ENCODE peak calls at places on chromosomes 3 and 15, in ten cellular contexts. H, I, X, K, C, L, N, J, U and F are unnamed samples.

GRCh38 chr15:96431787-96432186 is 101.3 kb downstream of the NR2F2 start:
- DNase-seq in I (no peak), H (no peak), C (no peak), X (no peak), N (no peak), L (no peak), U (no peak), J (no peak), K (no peak), F (no peak)

GRCh38 chr3:56613016-56613415 is 56.0 kb downstream of the CCDC66 start:
- DNase-seq in I (no peak), U (no peak), J (no peak), L (no peak), C (no peak), N (no peak), X (no peak), H (no peak), K (no peak), F (no peak)

GRCh38 chr3:73228425-73228824 is 167.0 kb downstream of the EBLN2 start:
- DNase-seq in J (peak), U (no peak), X (no peak), N (no peak), I (no peak), H (no peak), K (no peak), C (no peak), L (no peak), F (no peak)

GRCh38 chr3:196414469-196414868 is 17.8 kb downstream of the UBXN7 start:
- DNase-seq in J (no peak), H (no peak), I (no peak), C (no peak), L (no peak), U (no peak), K (no peak), N (no peak), X (no peak), F (no peak)

GRCh38 chr3:160129459-160130061 is 95.7 kb upstream of the C3orf80 start:
- DNase-seq in I (no peak), K (no peak), N (peak), C (no peak), J (peak), U (no peak), L (no peak), X (no peak), H (no peak), F (no peak)

GRCh38 chr3:108091498-108092259 is 848 bp upstream of the CD47 start:
- DNase-seq in U (no peak), J (no peak), K (peak), H (no peak), N (no peak), I (peak), X (no peak), L (peak), C (peak), F (peak)

GRCh38 chr3:44045476-44046275 is 196.0 kb upstream of the TOPAZ1 start:
- DNase-seq in H (no peak), U (peak), K (no peak), J (no peak), C (no peak), I (no peak), L (no peak), N (no peak), X (no peak), F (peak)

GRCh38 chr15:56598991-56599390 is 134.1 kb upstream of the MNS1 start:
- DNase-seq in K (no peak), I (no peak), N (no peak), L (no peak), J (peak), U (no peak), H (no peak), C (no peak), X (no peak), F (no peak)

GRCh38 chr3:16280671-16281070 is 15.7 kb downstream of the OXNAD1 start:
- DNase-seq in J (no peak), L (no peak), C (no peak), H (no peak), N (no peak), I (no peak), U (no peak), K (no peak), X (no peak), F (no peak)

GRCh38 chr3:54045416-54045815 is 76.9 kb upstream of the CACNA2D3 start:
- DNase-seq in K (no peak), I (no peak), X (no peak), N (no peak), J (no peak), C (no peak), L (no peak), U (no peak), H (no peak), F (no peak)

GRCh38 chr3:31581660-31582059 is 48.9 kb downstream of the STT3B start:
- DNase-seq in I (no peak), U (no peak), N (peak), C (no peak), L (no peak), J (no peak), H (no peak), K (no peak), X (no peak), F (no peak)

GRCh38 chr3:43857361-43858051 is 166.8 kb downstream of the ABHD5 start:
- DNase-seq in I (no peak), L (no peak), H (no peak), U (no peak), X (no peak), N (no peak), J (no peak), K (no peak), C (no peak), F (no peak)

GRCh38 chr3:97871206-97871605 is 49.4 kb downstream of the CRYBG3 start:
- DNase-seq in I (no peak), K (no peak), N (no peak), J (no peak), U (no peak), C (no peak), L (no peak), X (no peak), H (no peak), F (no peak)

GRCh38 chr15:89998923-89999675 is 2.0 kb upstream of the ZNF710 start:
- DNase-seq in U (no peak), K (no peak), H (no peak), X (no peak), L (no peak), N (no peak), J (no peak), C (no peak), I (no peak), F (no peak)

GRCh38 chr15:28901987-28902745 is 16.4 kb downstream of the APBA2 start:
- DNase-seq in N (no peak), C (peak), H (peak), I (no peak), L (no peak), K (no peak), X (peak), J (no peak), U (no peak), F (no peak)

GRCh38 chr3:47367631-47368030 is 13.2 kb upstream of the PTPN23 start:
- DNase-seq in X (no peak), U (no peak), K (no peak), C (no peak), I (no peak), L (no peak), N (no peak), H (no peak), J (no peak), F (no peak)

GRCh38 chr3:170054204-170054603 is 16.4 kb downstream of the GPR160 start:
- DNase-seq in N (no peak), X (no peak), I (no peak), J (no peak), K (no peak), H (peak), U (peak), C (no peak), L (no peak), F (no peak)

GRCh38 chr3:52073490-52073889 is 17.1 kb upstream of the DUSP7 start:
- DNase-seq in K (no peak), X (no peak), C (no peak), U (no peak), N (no peak), J (no peak), L (no peak), H (no peak), I (no peak), F (no peak)

GRCh38 chr3:52827866-52828376 is 2.6 kb downstream of the ITIH4 start:
- DNase-seq in N (no peak), J (no peak), I (no peak), H (no peak), K (no peak), X (no peak), U (no peak), L (no peak), C (no peak), F (no peak)

GRCh38 chr3:45180051-45180450 is 33.9 kb upstream of the CDCP1 start:
- DNase-seq in J (peak), K (no peak), U (no peak), I (no peak), X (no peak), L (no peak), C (no peak), H (no peak), N (no peak), F (no peak)

GRCh38 chr15:74208901-74209559 is 6.4 kb upstream of the STRA6 start:
- DNase-seq in K (no peak), C (peak), I (no peak), N (no peak), H (no peak), U (no peak), X (no peak), L (no peak), J (peak), F (peak)

GRCh38 chr15:84949043-84949442 is 32.6 kb upstream of the PDE8A start:
- DNase-seq in J (peak), C (no peak), K (no peak), U (no peak), L (no peak), N (no peak), X (no peak), I (no peak), H (no peak), F (no peak)